ENCODE peak calls at places on chromosomes 13 and 19, in six cellular contexts. S is lower leg skin, C is HFF-Myc, K is cardiac fibroblast, E is HAP-1, G is foreskin fibroblast. B is an unnamed sample.

GRCh38 chr13:46321494-46322225 is 65.4 kb downstream of the RUBCNL start:
- DNase-seq in S (peak), G (peak), C (peak), K (peak), E (peak), B (peak)

GRCh38 chr19:917323-918151 is at the start of gene KISS1R:
- DNase-seq in C (no peak), K (peak), S (no peak), E (peak), G (no peak), B (peak)

GRCh38 chr13:39091586-39091985 is 53.3 kb downstream of the NHLRC3 start:
- DNase-seq in E (no peak), K (no peak), C (no peak), G (no peak), S (no peak), B (no peak)

GRCh38 chr19:12015753-12016116 is 19.7 kb downstream of the ZNF433 start:
- DNase-seq in E (no peak), G (no peak), C (no peak), S (no peak), K (peak), B (no peak)

GRCh38 chr19:58021541-58022282 is 12.1 kb upstream of the ZSCAN1 start:
- DNase-seq in E (no peak), G (peak), C (no peak), K (peak), S (peak), B (peak)

GRCh38 chr19:5358173-5358800 is 17.7 kb upstream of the PTPRS start:
- DNase-seq in G (no peak), C (no peak), S (no peak), K (peak), E (no peak), B (no peak)

GRCh38 chr19:3338541-3339181 is 27.7 kb upstream of the NFIC start:
- DNase-seq in G (no peak), C (no peak), E (no peak), S (no peak), K (no peak), B (no peak)

GRCh38 chr13:109924376-109924775 is 138.0 kb upstream of the IRS2 start:
- DNase-seq in E (no peak), K (no peak), G (no peak), S (no peak), C (no peak), B (no peak)

GRCh38 chr19:50909240-50910070 is 1.7 kb downstream of the KLK4 start:
- DNase-seq in S (peak), G (peak), K (peak), C (no peak), E (peak), B (peak)

GRCh38 chr13:57724486-57725272 is 93.1 kb downstream of the PCDH17 start:
- DNase-seq in G (no peak), K (no peak), E (no peak), S (no peak), C (no peak), B (no peak)
- H3K4me3 ChIP-seq in G (no peak), K (no peak), E (no peak), S (no peak), C (no peak), B (no peak)

GRCh38 chr13:30880151-30880551 is 25.9 kb upstream of the MEDAG start:
- DNase-seq in G (peak), C (no peak), K (peak), S (no peak), E (no peak), B (no peak)
- H3K4me3 ChIP-seq in G (no peak), C (no peak), K (no peak), S (no peak), E (no peak), B (no peak)

DNA sequence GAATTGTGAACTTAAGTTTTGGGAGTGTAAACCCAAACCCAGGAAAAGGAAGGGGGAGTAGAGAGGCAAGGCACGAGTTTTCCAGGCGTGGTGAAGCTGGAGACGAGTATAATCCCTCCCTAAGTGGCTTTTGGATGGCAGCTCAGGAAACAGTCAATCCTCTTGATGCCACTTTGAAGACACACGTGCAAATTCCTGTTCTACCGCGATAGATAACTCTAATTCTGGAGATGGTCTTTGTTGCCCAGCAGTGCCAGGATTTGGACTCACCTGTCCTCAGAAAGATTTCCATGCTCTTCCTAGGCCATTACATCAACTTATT is 2.0 kb downstream of the HS6ST3 start:
- DNase-seq in E (peak), G (no peak), S (no peak), C (no peak), K (no peak), B (no peak)
- H3K4me3 ChIP-seq in E (peak), G (no peak), S (no peak), C (no peak), K (no peak), B (no peak)

DNA sequence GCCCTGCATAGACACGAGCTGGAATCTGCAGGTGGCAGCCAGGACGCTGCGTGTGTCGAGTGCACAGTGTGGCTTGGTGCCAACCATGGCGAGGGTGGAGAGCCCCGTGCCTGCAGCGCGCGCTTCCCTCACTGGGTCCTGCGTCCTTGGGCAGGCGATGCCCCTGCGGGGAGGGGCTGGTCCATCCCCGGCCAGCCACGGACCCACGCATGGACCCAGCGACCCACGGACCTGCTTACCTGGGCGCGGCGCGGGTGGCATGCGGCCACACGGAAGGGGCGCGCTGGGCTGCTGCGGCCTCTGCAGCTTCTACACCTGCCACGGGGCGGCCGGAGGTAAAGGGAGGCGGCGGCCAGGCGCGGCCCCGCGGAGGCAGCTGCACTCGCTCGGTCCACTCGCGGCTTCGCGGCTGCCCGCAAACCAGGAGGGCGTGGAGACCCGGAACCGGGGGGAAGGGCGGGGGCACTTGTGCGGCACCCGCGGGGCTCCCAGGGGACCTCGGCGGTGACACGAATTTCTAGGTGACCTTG is 569 bp upstream of the MCF2L start:
- DNase-seq in C (no peak), S (no peak), E (no peak), K (no peak), G (no peak), B (no peak)
- H3K4me3 ChIP-seq in C (no peak), S (peak), E (peak), K (no peak), G (no peak), B (no peak)

GRCh38 chr19:46306501-46306900 is 9.7 kb downstream of the HIF3A start:
- DNase-seq in G (no peak), E (no peak), K (no peak), S (no peak), C (no peak), B (no peak)

GRCh38 chr19:46303702-46304397 is 7.0 kb downstream of the HIF3A start:
- DNase-seq in G (no peak), C (no peak), K (peak), S (peak), E (no peak), B (peak)

GRCh38 chr19:46299004-46299509 is 2.2 kb downstream of the HIF3A start:
- DNase-seq in K (peak), C (peak), S (peak), E (peak), G (peak), B (peak)

GRCh38 chr19:46299695-46300094 is 2.9 kb downstream of the HIF3A start:
- DNase-seq in S (no peak), E (no peak), G (no peak), K (no peak), C (no peak), B (no peak)

GRCh38 chr19:46303345-46303701 is 6.5 kb downstream of the HIF3A start:
- DNase-seq in G (no peak), C (no peak), E (no peak), K (no peak), S (no peak), B (no peak)
- H3K4me3 ChIP-seq in G (no peak), C (no peak), E (no peak), K (no peak), S (no peak), B (peak)